ENCODE peak calls at places on chromosomes 11 and 22, in seven cellular contexts. I, B, Y, K, F, T and O are unnamed samples.

GRCh38 chr11:33620423-33621120 is 80.1 kb downstream of the C11orf91 start:
- DNase-seq in I (no peak), B (no peak), Y (peak; percentile 87), K (no peak), F (no peak), T (no peak), O (no peak)

GRCh38 chr11:128480665-128481064 is 106.7 kb downstream of the ETS1 start:
- DNase-seq in I (no peak), B (no peak), Y (no peak), K (no peak), F (no peak), T (no peak), O (no peak)

GRCh38 chr11:73381589-73381988 is 5.4 kb downstream of the RELT start:
- DNase-seq in I (no peak), B (no peak), Y (no peak), K (no peak), F (no peak), T (no peak), O (no peak)

GRCh38 chr11:27201454-27202302 is 161.1 kb downstream of the BBOX1 start:
- DNase-seq in I (peak; percentile 80), B (no peak), Y (peak; percentile 48), K (no peak), F (no peak), T (no peak), O (no peak)

GRCh38 chr11:120244476-120244875 is 4.5 kb downstream of the POU2F3 start:
- DNase-seq in I (no peak), B (no peak), Y (peak; percentile 10), K (no peak), F (no peak), T (no peak), O (no peak)

GRCh38 chr22:17472886-17473285 is 90.4 kb upstream of the SLC25A18 start:
- DNase-seq in I (no peak), B (no peak), Y (no peak), K (no peak), F (peak; percentile 74), T (no peak), O (peak; percentile 88)

GRCh38 chr11:614583-615452 is 932 bp downstream of the IRF7 start:
- DNase-seq in I (no peak), B (no peak), Y (no peak), K (no peak), F (no peak), T (no peak), O (no peak)

GRCh38 chr11:33040862-33041453 is 1.6 kb downstream of the TCP11L1 start:
- DNase-seq in I (no peak), B (no peak), Y (no peak), K (no peak), F (no peak), T (no peak), O (peak; percentile 64)

GRCh38 chr11:36748856-36749255 is 150.8 kb upstream of the RAG2 start:
- DNase-seq in I (no peak), B (no peak), Y (no peak), K (no peak), F (no peak), T (no peak), O (no peak)

GRCh38 chr11:110689306-110689705 is 22.9 kb downstream of the ARHGAP20 start:
- DNase-seq in I (no peak), B (no peak), Y (no peak), K (no peak), F (no peak), T (no peak), O (no peak)

GRCh38 chr11:117887431-117888139 is 11.1 kb upstream of the FXYD6 start:
- DNase-seq in I (no peak), B (no peak), Y (no peak), K (peak; percentile 18), F (no peak), T (no peak), O (no peak)

GRCh38 chr22:29117799-29118477 is 45.1 kb downstream of the KREMEN1 start:
- DNase-seq in I (peak; percentile 49), B (no peak), Y (peak; percentile 24), K (no peak), F (no peak), T (no peak), O (no peak)

GRCh38 chr22:28410050-28410816 is 269.4 kb downstream of the TTC28 start:
- DNase-seq in I (peak; percentile 50), B (no peak), Y (peak; percentile 71), K (no peak), F (no peak), T (no peak), O (peak; percentile 84)

GRCh38 chr11:68825603-68826002 is 16.1 kb downstream of the CPT1A start:
- DNase-seq in I (no peak), B (no peak), Y (no peak), K (peak; percentile 70), F (no peak), T (no peak), O (peak; percentile 55)

GRCh38 chr22:35398574-35398973 is 1.4 kb upstream of the MCM5 start:
- DNase-seq in I (no peak), B (no peak), Y (no peak), K (no peak), F (no peak), T (no peak), O (no peak)

GRCh38 chr22:35400335-35400680 is 368 bp downstream of the MCM5 start:
- DNase-seq in I (no peak), B (no peak), Y (no peak), K (no peak), F (no peak), T (no peak), O (peak; percentile 39)

GRCh38 chr22:35399678-35400334 is at the start of gene MCM5:
- DNase-seq in I (peak; percentile 97), B (peak; percentile 89), Y (peak; percentile 96), K (peak; percentile 97), F (peak; percentile 95), T (peak; percentile 96), O (peak; percentile 99)

GRCh38 chr22:35397095-35397904 is 2.6 kb upstream of the MCM5 start:
- DNase-seq in I (peak; percentile 60), B (no peak), Y (peak; percentile 29), K (no peak), F (no peak), T (peak; percentile 29), O (peak; percentile 58)

DNA sequence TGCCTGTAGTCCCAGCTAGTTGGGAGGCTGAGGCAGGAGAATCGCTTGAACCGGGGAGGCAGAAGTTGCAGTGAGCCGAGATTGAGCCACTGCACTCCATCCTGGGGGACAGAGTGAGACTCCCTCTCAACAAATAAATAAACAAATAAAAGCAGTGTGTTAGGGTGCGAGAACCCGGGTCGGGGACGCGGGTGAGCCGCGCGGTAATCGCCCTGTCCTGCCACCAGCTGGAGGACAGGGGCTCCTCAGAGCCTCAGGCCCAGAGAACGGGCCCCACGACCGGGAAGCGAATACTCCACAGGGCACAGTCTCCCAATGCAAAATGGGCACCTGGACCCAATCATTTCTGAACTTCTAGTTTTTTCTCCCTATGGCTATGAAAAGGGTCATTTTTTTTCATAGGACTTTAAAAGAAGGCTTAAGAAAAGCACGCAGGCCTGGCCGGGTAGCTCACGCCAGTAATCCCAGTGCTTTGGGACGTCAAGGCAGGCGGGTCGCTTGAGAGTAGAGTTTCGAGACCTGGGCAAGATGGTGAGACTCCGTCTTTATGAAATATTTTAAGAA is 744 bp upstream of the MCM5 start:
- DNase-seq in I (no peak), B (no peak), Y (no peak), K (peak; percentile 45), F (no peak), T (no peak), O (peak; percentile 23)
- H2BK5ac ChIP-seq in I (no peak overlapping the region), B (peak overlapping the region; percentile 97), Y (peak overlapping the region; percentile 25), K (peak overlapping the region; percentile 100), F (peak overlapping the region; percentile 79), T (peak overlapping the region; percentile 42), O (peak overlapping the region; percentile 87)

DNA sequence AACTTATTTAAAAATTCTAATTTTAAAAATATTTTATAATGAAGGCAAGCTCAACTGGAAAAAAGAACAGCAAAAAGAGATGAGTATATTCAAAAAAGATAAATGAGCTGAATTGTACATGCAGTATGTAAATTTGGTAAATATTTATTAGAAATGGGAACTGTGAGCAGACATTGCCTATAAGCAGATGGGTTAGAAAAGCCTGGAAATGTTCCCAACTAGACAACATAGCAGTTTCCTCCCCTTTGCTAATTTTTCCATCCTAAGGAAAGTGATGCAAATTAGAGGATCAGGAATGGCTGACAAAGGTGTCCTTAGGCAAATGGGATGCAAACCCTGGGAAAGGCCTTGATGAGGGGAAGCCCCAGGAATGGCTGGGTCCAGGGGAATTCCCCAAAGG is 37.2 kb downstream of the TP53I11 start:
- DNase-seq in I (no peak), B (no peak), Y (no peak), K (no peak), F (no peak), T (no peak), O (no peak)
- H4K8ac ChIP-seq in I (no peak overlapping the region), B (no peak overlapping the region), Y (no peak overlapping the region), K (no peak overlapping the region), F (no peak overlapping the region), T (no peak overlapping the region), O (no peak overlapping the region)

GRCh38 chr11:6320411-6321207 is at the start of gene CAVIN3:
- DNase-seq in I (peak; percentile 94), B (no peak), Y (peak; percentile 85), K (peak; percentile 79), F (peak; percentile 59), T (peak; percentile 79), O (peak; percentile 91)

GRCh38 chr11:6321961-6322362 is 1.7 kb upstream of the CAVIN3 start:
- DNase-seq in I (peak; percentile 75), B (no peak), Y (peak; percentile 82), K (no peak), F (peak; percentile 27), T (no peak), O (no peak)

GRCh38 chr11:6323291-6323905 is 3.1 kb upstream of the CAVIN3 start:
- DNase-seq in I (no peak), B (no peak), Y (no peak), K (peak; percentile 82), F (no peak), T (no peak), O (no peak)

GRCh38 chr11:6319879-6320410 is 356 bp downstream of the CAVIN3 start:
- DNase-seq in I (peak; percentile 91), B (no peak), Y (peak; percentile 91), K (peak; percentile 89), F (peak; percentile 71), T (peak; percentile 65), O (peak; percentile 96)

DNA sequence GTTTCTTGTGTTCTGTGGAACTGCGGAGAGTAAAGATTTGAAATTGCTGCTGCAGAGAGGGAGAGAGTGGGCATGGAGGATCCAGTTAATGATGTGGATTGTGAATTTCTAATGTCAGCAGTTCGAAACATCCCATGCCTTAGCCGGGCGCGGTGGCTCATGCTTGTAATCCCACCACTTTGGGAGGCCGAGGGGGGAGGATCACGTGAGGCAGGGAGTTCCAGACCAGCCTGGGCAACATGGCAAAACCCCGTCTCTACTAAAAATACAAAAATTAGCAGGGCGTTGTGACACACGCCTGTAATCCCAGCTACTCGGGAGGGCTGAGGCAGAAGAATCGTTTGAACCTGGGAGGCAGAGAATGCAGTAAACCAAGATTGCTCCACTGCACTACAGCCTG is 1.1 kb upstream of the CAVIN3 start:
- DNase-seq in I (no peak), B (no peak), Y (no peak), K (no peak), F (no peak), T (no peak), O (no peak)
- H2BK5ac ChIP-seq in I (no peak overlapping the region), B (peak overlapping the region; percentile 93), Y (peak overlapping the region; percentile 97), K (no peak overlapping the region), F (peak overlapping the region; percentile 96), T (no peak overlapping the region), O (no peak overlapping the region)

DNA sequence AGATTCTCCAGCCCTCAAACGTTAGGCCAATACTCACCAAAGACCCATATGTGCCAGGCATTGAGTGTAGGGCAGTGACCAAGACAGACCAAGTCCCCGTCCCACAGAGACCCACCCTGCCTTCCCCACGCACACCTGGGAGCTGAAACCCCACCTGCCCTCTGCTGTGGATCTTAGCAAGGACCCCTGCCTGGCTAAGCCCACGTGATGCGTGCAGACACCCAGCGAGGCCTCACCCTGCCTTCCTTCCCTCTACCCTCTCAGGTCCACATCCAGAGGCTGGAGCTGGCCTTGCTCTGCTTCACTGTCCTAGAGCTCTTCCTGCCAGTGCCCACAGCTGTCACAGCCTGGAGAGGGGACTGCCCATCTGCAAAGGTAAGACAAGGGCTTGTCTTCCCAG is 10.2 kb downstream of the MS4A10 start:
- DNase-seq in I (no peak), B (no peak), Y (no peak), K (no peak), F (no peak), T (no peak), O (no peak)
- H4K8ac ChIP-seq in I (no peak overlapping the region), B (no peak overlapping the region), Y (no peak overlapping the region), K (no peak overlapping the region), F (no peak overlapping the region), T (no peak overlapping the region), O (no peak overlapping the region)